ENCODE peak calls at places on chromosomes 6 and 20, in seven cellular contexts. D is iPS DF 6.9, K is suprapubic skin, Z is stomach, V is GM23248, E is endodermal cell, L is right cardiac atrium. A is an unnamed sample.

GRCh38 chr6:21733311-21733710 is 139.8 kb downstream of the SOX4 start:
- DNase-seq in D (no peak), L (no peak), V (no peak), E (no peak), Z (no peak), K (no peak), A (no peak)

GRCh38 chr20:59153355-59153681 is 10.3 kb upstream of the ZNF831 start:
- DNase-seq in K (no peak), V (no peak), Z (no peak), E (peak; percentile 12), D (no peak), L (peak; percentile 66), A (no peak)

GRCh38 chr6:127200114-127200513 is 66.5 kb upstream of the RNF146 start:
- DNase-seq in K (no peak), E (no peak), Z (no peak), V (no peak), D (no peak), L (no peak), A (no peak)

GRCh38 chr20:44719841-44720240 is 4.7 kb downstream of the CCN5 start:
- DNase-seq in L (no peak), V (no peak), Z (no peak), K (no peak), D (no peak), E (peak; percentile 42), A (no peak)

GRCh38 chr6:135938588-135939215 is 87.2 kb downstream of the PDE7B start:
- DNase-seq in Z (no peak), L (peak; percentile 40), E (peak; percentile 61), D (no peak), K (no peak), V (peak; percentile 75), A (no peak)

GRCh38 chr6:131282417-131282816 is 147.2 kb downstream of the AKAP7 start:
- DNase-seq in K (no peak), E (no peak), V (no peak), Z (no peak), L (no peak), D (no peak), A (no peak)

GRCh38 chr6:100455230-100456124 is 9.2 kb downstream of the SIM1 start:
- DNase-seq in D (no peak), V (no peak), K (no peak), L (no peak), E (peak; percentile 85), Z (no peak), A (no peak)

GRCh38 chr6:29680904-29681303 is at the start of gene ZFP57:
- DNase-seq in K (no peak), D (no peak), L (no peak), E (no peak), V (no peak), Z (no peak), A (no peak)

GRCh38 chr6:30647039-30647801 is at the start of gene C6orf136:
- DNase-seq in K (peak; percentile 93), D (peak; percentile 68), L (peak; percentile 79), V (peak; percentile 87), Z (peak; percentile 80), E (peak; percentile 95), A (peak; percentile 82)

GRCh38 chr6:5638666-5639065 is 368.1 kb downstream of the NRN1 start:
- DNase-seq in E (no peak), Z (no peak), V (no peak), L (peak; percentile 48), K (no peak), D (no peak), A (peak; percentile 63)

GRCh38 chr6:123091896-123092271 is 95.8 kb downstream of the CLVS2 start:
- DNase-seq in E (no peak), D (no peak), Z (no peak), V (no peak), L (no peak), K (no peak), A (no peak)

GRCh38 chr20:57329608-57330221 is at the start of gene SPO11:
- DNase-seq in V (no peak), K (no peak), Z (no peak), E (peak; percentile 81), D (no peak), L (no peak), A (no peak)

GRCh38 chr6:170308761-170309160 is 2.2 kb downstream of the FAM120B start:
- DNase-seq in V (no peak), E (no peak), Z (no peak), D (no peak), L (no peak), K (no peak), A (no peak)
- H3K4me1 ChIP-seq in V (peaks cover 22% of the 10 kb centered on the region), E (no peaks in the 10 kb centered on the region), Z (peaks cover 27% of the 10 kb centered on the region), D (peaks cover 2% of the 10 kb centered on the region), L (peaks cover 12% of the 10 kb centered on the region), K (peaks cover 50% of the 10 kb centered on the region), A (peaks cover 28% of the 10 kb centered on the region)

GRCh38 chr6:149079456-149079855 is 238.1 kb upstream of the TAB2 start:
- DNase-seq in E (no peak), Z (no peak), V (no peak), D (no peak), K (no peak), L (no peak), A (no peak)

GRCh38 chr6:149079911-149080501 is 237.5 kb upstream of the TAB2 start:
- DNase-seq in V (peak; percentile 78), D (no peak), Z (no peak), E (no peak), L (peak; percentile 71), K (no peak), A (peak; percentile 80)

GRCh38 chr6:149080511-149080910 is 237.0 kb upstream of the TAB2 start:
- DNase-seq in D (no peak), E (no peak), K (no peak), Z (no peak), L (no peak), V (peak; percentile 72), A (no peak)

GRCh38 chr6:149082320-149082719 is 235.2 kb upstream of the TAB2 start:
- DNase-seq in V (peak; percentile 81), L (peak; percentile 80), Z (peak; percentile 86), E (peak; percentile 90), K (no peak), D (peak; percentile 39), A (peak; percentile 77)

DNA sequence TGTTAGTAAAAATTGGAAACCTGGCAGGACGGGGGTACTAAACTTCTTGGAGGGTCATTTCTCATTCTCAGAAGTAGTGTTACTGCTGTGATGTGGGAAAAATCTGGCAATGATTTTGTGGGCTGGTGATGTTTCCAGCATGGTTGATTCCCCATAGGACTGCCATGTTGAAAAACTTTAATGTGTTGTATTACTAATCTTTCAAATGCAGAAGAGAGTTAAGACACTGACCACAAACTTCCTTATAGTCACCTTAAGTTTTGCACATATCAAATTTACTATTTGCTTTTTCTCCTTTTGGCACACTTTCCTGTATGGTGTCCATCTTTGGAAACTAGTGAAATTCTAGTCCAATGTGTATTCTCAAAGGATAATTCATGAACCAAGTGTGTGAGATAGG is 236.2 kb upstream of the TAB2 start:
- DNase-seq in D (no peak), L (no peak), E (no peak), Z (no peak), V (peak; percentile 27), K (no peak), A (no peak)
- H3K27ac ChIP-seq in D (no peak overlapping the region), L (no peak overlapping the region), E (no peak overlapping the region), Z (no peak overlapping the region), V (peak overlapping the region; percentile 78), K (no peak overlapping the region), A (no peak overlapping the region)

GRCh38 chr6:16327777-16328325 is 89.5 kb downstream of the GMPR start:
- DNase-seq in D (no peak), Z (no peak), V (no peak), K (no peak), L (no peak), E (no peak), A (no peak)
- H3K4me1 ChIP-seq in D (no peaks in the 10 kb centered on the region), Z (peaks cover 14% of the 10 kb centered on the region), V (peaks cover 12% of the 10 kb centered on the region), K (peaks cover 22% of the 10 kb centered on the region), L (no peaks in the 10 kb centered on the region), E (peaks cover 7% of the 10 kb centered on the region), A (peaks cover 29% of the 10 kb centered on the region)

DNA sequence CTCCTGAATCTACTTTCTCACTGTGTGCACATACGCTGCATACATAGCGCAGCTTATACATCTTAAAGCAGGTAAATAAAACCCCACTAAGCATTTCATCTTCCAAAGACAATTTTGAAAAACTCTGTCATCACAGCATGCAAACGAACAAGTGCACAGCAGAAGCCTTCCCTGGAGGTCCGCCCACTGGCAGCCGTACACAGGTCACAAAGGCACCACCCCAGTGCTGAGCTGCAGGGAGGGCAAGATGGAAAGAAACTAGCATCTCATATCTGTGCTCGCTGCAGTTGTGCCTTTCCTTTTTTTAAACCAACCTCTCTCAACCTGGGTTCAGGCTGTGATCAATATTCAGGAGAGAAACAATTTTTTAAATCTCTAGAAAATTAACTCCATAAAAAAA is 73.3 kb downstream of the HUS1B start:
- DNase-seq in K (no peak), E (no peak), D (no peak), Z (no peak), V (no peak), L (no peak), A (no peak)
- H3K27ac ChIP-seq in K (no peak overlapping the region), E (no peak overlapping the region), D (no peak overlapping the region), Z (peak overlapping the region; percentile 5), V (no peak overlapping the region), L (no peak overlapping the region), A (no peak overlapping the region)

GRCh38 chr6:157022022-157022740 is 245.0 kb downstream of the ARID1B start:
- DNase-seq in D (no peak), K (peak; percentile 95), V (peak; percentile 98), L (peak; percentile 89), Z (peak; percentile 89), E (peak; percentile 95), A (peak; percentile 94)

GRCh38 chr6:157020398-157021266 is 243.5 kb downstream of the ARID1B start:
- DNase-seq in L (peak; percentile 64), K (no peak), V (peak; percentile 83), Z (no peak), E (peak; percentile 83), D (no peak), A (peak; percentile 65)

GRCh38 chr6:157019115-157019628 is 242.0 kb downstream of the ARID1B start:
- DNase-seq in K (no peak), Z (no peak), L (no peak), E (no peak), V (no peak), D (no peak), A (no peak)

GRCh38 chr6:157019733-157020132 is 242.6 kb downstream of the ARID1B start:
- DNase-seq in Z (no peak), K (no peak), D (no peak), V (peak; percentile 36), E (no peak), L (no peak), A (no peak)

GRCh38 chr6:157021267-157022021 is 244.3 kb downstream of the ARID1B start:
- DNase-seq in K (peak; percentile 94), Z (peak; percentile 90), L (peak; percentile 94), E (peak; percentile 94), V (peak; percentile 96), D (no peak), A (peak; percentile 96)
- H3K4me1 ChIP-seq in K (peaks cover 42% of the 10 kb centered on the region), Z (peaks cover 26% of the 10 kb centered on the region), L (peaks cover 3% of the 10 kb centered on the region), E (peaks cover 3% of the 10 kb centered on the region), V (peaks cover 36% of the 10 kb centered on the region), D (peaks cover 2% of the 10 kb centered on the region), A (no peaks in the 10 kb centered on the region)

GRCh38 chr6:151005126-151005525 is 139.6 kb downstream of the MTHFD1L start:
- DNase-seq in K (no peak), L (no peak), V (peak; percentile 17), D (no peak), Z (no peak), E (no peak), A (no peak)
- H3K27ac ChIP-seq in K (peak overlapping the region; percentile 35), L (peak overlapping the region; percentile 60), V (peak overlapping the region; percentile 90), D (no peak overlapping the region), Z (peak overlapping the region; percentile 70), E (no peak overlapping the region), A (no peak overlapping the region)